ENCODE peak calls at places on chromosomes 11 and 22, in nine cellular contexts. One of them, this sample, is unnamed.

GRCh38 chr11:30282289-30282631 is 40.6 kb upstream of the ARL14EP start:
- DNase-seq in AG20443: no peak
- DNase-seq in HS-27A: no peak
- DNase-seq in hepatic stellate cell: no peak
- DNase-seq in GM12892: no peak
- DNase-seq in DND-41: peak
- DNase-seq in A172: peak
- DNase-seq in stimulated activated CD4-positive, alpha-beta T cell treated with anti-CD3 and anti-CD28 coated beads, Interleukin-12 subunit alpha, Interleukin-12 subunit beta, amount 100 ng/mL, for 24 hours: no peak
- DNase-seq in Kasumi-1: no peak
- DNase-seq in this sample: no peak

GRCh38 chr11:63838150-63838681 is 694 bp upstream of the MARK2 start:
- DNase-seq in A172: no peak
- DNase-seq in GM12892: no peak
- DNase-seq in stimulated activated CD4-positive, alpha-beta T cell treated with anti-CD3 and anti-CD28 coated beads, Interleukin-12 subunit alpha, Interleukin-12 subunit beta, amount 100 ng/mL, for 24 hours: no peak
- DNase-seq in hepatic stellate cell: no peak
- DNase-seq in Kasumi-1: no peak
- DNase-seq in AG20443: no peak
- DNase-seq in HS-27A: no peak
- DNase-seq in DND-41: no peak
- DNase-seq in this sample: no peak

GRCh38 chr11:36034572-36035331 is 90.9 kb downstream of the LDLRAD3 start:
- DNase-seq in HS-27A: peak
- DNase-seq in AG20443: peak
- DNase-seq in hepatic stellate cell: peak
- DNase-seq in stimulated activated CD4-positive, alpha-beta T cell treated with anti-CD3 and anti-CD28 coated beads, Interleukin-12 subunit alpha, Interleukin-12 subunit beta, amount 100 ng/mL, for 24 hours: no peak
- DNase-seq in DND-41: no peak
- DNase-seq in GM12892: no peak
- DNase-seq in Kasumi-1: no peak
- DNase-seq in A172: peak
- DNase-seq in this sample: peak

GRCh38 chr11:69887330-69887729 is 68.1 kb upstream of the FGF3 start:
- DNase-seq in A172: no peak
- DNase-seq in DND-41: no peak
- DNase-seq in HS-27A: no peak
- DNase-seq in AG20443: no peak
- DNase-seq in Kasumi-1: no peak
- DNase-seq in stimulated activated CD4-positive, alpha-beta T cell treated with anti-CD3 and anti-CD28 coated beads, Interleukin-12 subunit alpha, Interleukin-12 subunit beta, amount 100 ng/mL, for 24 hours: no peak
- DNase-seq in GM12892: no peak
- DNase-seq in hepatic stellate cell: no peak
- DNase-seq in this sample: no peak

GRCh38 chr11:75194147-75194546 is 43.2 kb downstream of the SLCO2B1 start:
- DNase-seq in HS-27A: no peak
- DNase-seq in DND-41: no peak
- DNase-seq in Kasumi-1: no peak
- DNase-seq in GM12892: no peak
- DNase-seq in AG20443: no peak
- DNase-seq in hepatic stellate cell: no peak
- DNase-seq in stimulated activated CD4-positive, alpha-beta T cell treated with anti-CD3 and anti-CD28 coated beads, Interleukin-12 subunit alpha, Interleukin-12 subunit beta, amount 100 ng/mL, for 24 hours: no peak
- DNase-seq in A172: no peak
- DNase-seq in this sample: no peak

GRCh38 chr11:350723-351255 is 18.5 kb upstream of the B4GALNT4 start:
- DNase-seq in stimulated activated CD4-positive, alpha-beta T cell treated with anti-CD3 and anti-CD28 coated beads, Interleukin-12 subunit alpha, Interleukin-12 subunit beta, amount 100 ng/mL, for 24 hours: no peak
- DNase-seq in A172: peak
- DNase-seq in GM12892: no peak
- DNase-seq in hepatic stellate cell: no peak
- DNase-seq in DND-41: peak
- DNase-seq in HS-27A: no peak
- DNase-seq in AG20443: peak
- DNase-seq in Kasumi-1: no peak
- DNase-seq in this sample: peak

GRCh38 chr11:8206251-8207079 is 37.6 kb upstream of the RIC3 start:
- DNase-seq in AG20443: no peak
- DNase-seq in stimulated activated CD4-positive, alpha-beta T cell treated with anti-CD3 and anti-CD28 coated beads, Interleukin-12 subunit alpha, Interleukin-12 subunit beta, amount 100 ng/mL, for 24 hours: no peak
- DNase-seq in hepatic stellate cell: no peak
- DNase-seq in Kasumi-1: peak
- DNase-seq in GM12892: no peak
- DNase-seq in HS-27A: no peak
- DNase-seq in DND-41: no peak
- DNase-seq in A172: no peak
- DNase-seq in this sample: no peak

GRCh38 chr11:17954395-17955252 is 58.2 kb downstream of the SERGEF start:
- DNase-seq in Kasumi-1: no peak
- DNase-seq in stimulated activated CD4-positive, alpha-beta T cell treated with anti-CD3 and anti-CD28 coated beads, Interleukin-12 subunit alpha, Interleukin-12 subunit beta, amount 100 ng/mL, for 24 hours: no peak
- DNase-seq in hepatic stellate cell: peak
- DNase-seq in GM12892: no peak
- DNase-seq in HS-27A: no peak
- DNase-seq in AG20443: no peak
- DNase-seq in DND-41: no peak
- DNase-seq in A172: no peak
- DNase-seq in this sample: peak

GRCh38 chr22:32407332-32407731 is 4.7 kb downstream of the RTCB start:
- DNase-seq in GM12892: no peak
- DNase-seq in Kasumi-1: no peak
- DNase-seq in HS-27A: no peak
- DNase-seq in A172: no peak
- DNase-seq in AG20443: no peak
- DNase-seq in hepatic stellate cell: no peak
- DNase-seq in stimulated activated CD4-positive, alpha-beta T cell treated with anti-CD3 and anti-CD28 coated beads, Interleukin-12 subunit alpha, Interleukin-12 subunit beta, amount 100 ng/mL, for 24 hours: no peak
- DNase-seq in DND-41: no peak
- DNase-seq in this sample: no peak

GRCh38 chr22:36853407-36854099 is 7.3 kb upstream of the NCF4 start:
- DNase-seq in Kasumi-1: peak
- DNase-seq in A172: peak
- DNase-seq in hepatic stellate cell: peak
- DNase-seq in stimulated activated CD4-positive, alpha-beta T cell treated with anti-CD3 and anti-CD28 coated beads, Interleukin-12 subunit alpha, Interleukin-12 subunit beta, amount 100 ng/mL, for 24 hours: peak
- DNase-seq in AG20443: peak
- DNase-seq in DND-41: peak
- DNase-seq in GM12892: peak
- DNase-seq in HS-27A: no peak
- DNase-seq in this sample: peak

GRCh38 chr22:50305658-50306566 is 1.5 kb downstream of the PLXNB2 start:
- DNase-seq in DND-41: no peak
- DNase-seq in AG20443: peak
- DNase-seq in GM12892: peak
- DNase-seq in Kasumi-1: no peak
- DNase-seq in stimulated activated CD4-positive, alpha-beta T cell treated with anti-CD3 and anti-CD28 coated beads, Interleukin-12 subunit alpha, Interleukin-12 subunit beta, amount 100 ng/mL, for 24 hours: no peak
- DNase-seq in HS-27A: peak
- DNase-seq in hepatic stellate cell: peak
- DNase-seq in A172: peak
- DNase-seq in this sample: peak

GRCh38 chr11:58506935-58507334 is 970 bp downstream of the OR5B21 start:
- DNase-seq in HS-27A: no peak
- DNase-seq in GM12892: no peak
- DNase-seq in A172: no peak
- DNase-seq in hepatic stellate cell: no peak
- DNase-seq in stimulated activated CD4-positive, alpha-beta T cell treated with anti-CD3 and anti-CD28 coated beads, Interleukin-12 subunit alpha, Interleukin-12 subunit beta, amount 100 ng/mL, for 24 hours: no peak
- DNase-seq in AG20443: no peak
- DNase-seq in Kasumi-1: no peak
- DNase-seq in DND-41: no peak
- DNase-seq in this sample: no peak

GRCh38 chr22:31680764-31681624 is 19.0 kb upstream of the PISD start:
- DNase-seq in HS-27A: no peak
- DNase-seq in Kasumi-1: no peak
- DNase-seq in hepatic stellate cell: peak
- DNase-seq in GM12892: no peak
- DNase-seq in DND-41: no peak
- DNase-seq in A172: peak
- DNase-seq in stimulated activated CD4-positive, alpha-beta T cell treated with anti-CD3 and anti-CD28 coated beads, Interleukin-12 subunit alpha, Interleukin-12 subunit beta, amount 100 ng/mL, for 24 hours: no peak
- DNase-seq in AG20443: peak
- DNase-seq in this sample: peak

GRCh38 chr22:26054846-26055245 is 114.4 kb upstream of the SEZ6L start:
- DNase-seq in AG20443: no peak
- DNase-seq in A172: no peak
- DNase-seq in hepatic stellate cell: no peak
- DNase-seq in stimulated activated CD4-positive, alpha-beta T cell treated with anti-CD3 and anti-CD28 coated beads, Interleukin-12 subunit alpha, Interleukin-12 subunit beta, amount 100 ng/mL, for 24 hours: no peak
- DNase-seq in DND-41: no peak
- DNase-seq in HS-27A: no peak
- DNase-seq in GM12892: no peak
- DNase-seq in Kasumi-1: no peak
- DNase-seq in this sample: no peak

GRCh38 chr22:36644333-36644757 is 59.2 kb downstream of the CACNG2 start:
- DNase-seq in hepatic stellate cell: peak
- DNase-seq in HS-27A: peak
- DNase-seq in Kasumi-1: peak
- DNase-seq in stimulated activated CD4-positive, alpha-beta T cell treated with anti-CD3 and anti-CD28 coated beads, Interleukin-12 subunit alpha, Interleukin-12 subunit beta, amount 100 ng/mL, for 24 hours: no peak
- DNase-seq in DND-41: peak
- DNase-seq in AG20443: peak
- DNase-seq in A172: peak
- DNase-seq in GM12892: no peak
- DNase-seq in this sample: peak

GRCh38 chr22:27515091-27515523 is 286.4 kb downstream of the MN1 start:
- DNase-seq in GM12892: no peak
- DNase-seq in A172: no peak
- DNase-seq in AG20443: no peak
- DNase-seq in DND-41: no peak
- DNase-seq in HS-27A: no peak
- DNase-seq in Kasumi-1: no peak
- DNase-seq in hepatic stellate cell: no peak
- DNase-seq in stimulated activated CD4-positive, alpha-beta T cell treated with anti-CD3 and anti-CD28 coated beads, Interleukin-12 subunit alpha, Interleukin-12 subunit beta, amount 100 ng/mL, for 24 hours: no peak
- DNase-seq in this sample: no peak

GRCh38 chr11:117313828-117314768 is 2.0 kb downstream of the BACE1 start:
- DNase-seq in A172: no peak
- DNase-seq in DND-41: no peak
- DNase-seq in Kasumi-1: no peak
- DNase-seq in hepatic stellate cell: no peak
- DNase-seq in HS-27A: no peak
- DNase-seq in stimulated activated CD4-positive, alpha-beta T cell treated with anti-CD3 and anti-CD28 coated beads, Interleukin-12 subunit alpha, Interleukin-12 subunit beta, amount 100 ng/mL, for 24 hours: no peak
- DNase-seq in GM12892: no peak
- DNase-seq in AG20443: no peak
- DNase-seq in this sample: no peak

GRCh38 chr22:44483878-44484277 is 14.2 kb downstream of the RTL6 start:
- DNase-seq in stimulated activated CD4-positive, alpha-beta T cell treated with anti-CD3 and anti-CD28 coated beads, Interleukin-12 subunit alpha, Interleukin-12 subunit beta, amount 100 ng/mL, for 24 hours: no peak
- DNase-seq in HS-27A: no peak
- DNase-seq in AG20443: no peak
- DNase-seq in hepatic stellate cell: no peak
- DNase-seq in GM12892: no peak
- DNase-seq in A172: no peak
- DNase-seq in Kasumi-1: no peak
- DNase-seq in DND-41: no peak
- DNase-seq in this sample: no peak

GRCh38 chr22:44870021-44870420 is 117.6 kb downstream of the ARHGAP8 start:
- DNase-seq in DND-41: peak
- DNase-seq in AG20443: no peak
- DNase-seq in HS-27A: no peak
- DNase-seq in A172: peak
- DNase-seq in GM12892: no peak
- DNase-seq in hepatic stellate cell: no peak
- DNase-seq in stimulated activated CD4-positive, alpha-beta T cell treated with anti-CD3 and anti-CD28 coated beads, Interleukin-12 subunit alpha, Interleukin-12 subunit beta, amount 100 ng/mL, for 24 hours: no peak
- DNase-seq in Kasumi-1: no peak
- DNase-seq in this sample: no peak

GRCh38 chr11:61685611-61685955 is 5.4 kb downstream of the DAGLA start:
- DNase-seq in stimulated activated CD4-positive, alpha-beta T cell treated with anti-CD3 and anti-CD28 coated beads, Interleukin-12 subunit alpha, Interleukin-12 subunit beta, amount 100 ng/mL, for 24 hours: no peak
- DNase-seq in GM12892: no peak
- DNase-seq in AG20443: no peak
- DNase-seq in A172: no peak
- DNase-seq in hepatic stellate cell: no peak
- DNase-seq in Kasumi-1: peak
- DNase-seq in HS-27A: no peak
- DNase-seq in DND-41: no peak
- DNase-seq in this sample: no peak

GRCh38 chr11:95577716-95578460 is 211.7 kb downstream of the FAM76B start:
- DNase-seq in DND-41: no peak
- DNase-seq in stimulated activated CD4-positive, alpha-beta T cell treated with anti-CD3 and anti-CD28 coated beads, Interleukin-12 subunit alpha, Interleukin-12 subunit beta, amount 100 ng/mL, for 24 hours: no peak
- DNase-seq in hepatic stellate cell: peak
- DNase-seq in AG20443: peak
- DNase-seq in HS-27A: no peak
- DNase-seq in Kasumi-1: no peak
- DNase-seq in GM12892: no peak
- DNase-seq in A172: no peak
- DNase-seq in this sample: peak

GRCh38 chr22:23272834-23273233 is 92.5 kb downstream of the BCR start:
- DNase-seq in AG20443: no peak
- DNase-seq in Kasumi-1: no peak
- DNase-seq in hepatic stellate cell: no peak
- DNase-seq in HS-27A: no peak
- DNase-seq in A172: no peak
- DNase-seq in DND-41: no peak
- DNase-seq in GM12892: no peak
- DNase-seq in stimulated activated CD4-positive, alpha-beta T cell treated with anti-CD3 and anti-CD28 coated beads, Interleukin-12 subunit alpha, Interleukin-12 subunit beta, amount 100 ng/mL, for 24 hours: no peak
- DNase-seq in this sample: no peak

GRCh38 chr11:120096756-120097191 is 41.1 kb downstream of the TRIM29 start:
- DNase-seq in DND-41: no peak
- DNase-seq in A172: no peak
- DNase-seq in AG20443: no peak
- DNase-seq in HS-27A: no peak
- DNase-seq in hepatic stellate cell: no peak
- DNase-seq in Kasumi-1: no peak
- DNase-seq in stimulated activated CD4-positive, alpha-beta T cell treated with anti-CD3 and anti-CD28 coated beads, Interleukin-12 subunit alpha, Interleukin-12 subunit beta, amount 100 ng/mL, for 24 hours: no peak
- DNase-seq in GM12892: no peak
- DNase-seq in this sample: no peak

GRCh38 chr11:76838422-76839068 is 22.2 kb upstream of the ACER3 start:
- DNase-seq in hepatic stellate cell: no peak
- DNase-seq in GM12892: no peak
- DNase-seq in stimulated activated CD4-positive, alpha-beta T cell treated with anti-CD3 and anti-CD28 coated beads, Interleukin-12 subunit alpha, Interleukin-12 subunit beta, amount 100 ng/mL, for 24 hours: no peak
- DNase-seq in AG20443: no peak
- DNase-seq in DND-41: no peak
- DNase-seq in A172: peak
- DNase-seq in HS-27A: no peak
- DNase-seq in Kasumi-1: no peak
- DNase-seq in this sample: no peak

GRCh38 chr11:47083913-47084312 is 92.8 kb downstream of the ARFGAP2 start:
- DNase-seq in A172: peak
- DNase-seq in HS-27A: no peak
- DNase-seq in stimulated activated CD4-positive, alpha-beta T cell treated with anti-CD3 and anti-CD28 coated beads, Interleukin-12 subunit alpha, Interleukin-12 subunit beta, amount 100 ng/mL, for 24 hours: no peak
- DNase-seq in GM12892: no peak
- DNase-seq in hepatic stellate cell: no peak
- DNase-seq in DND-41: no peak
- DNase-seq in Kasumi-1: no peak
- DNase-seq in AG20443: no peak
- DNase-seq in this sample: peak

GRCh38 chr11:73257342-73258103 is 14.6 kb upstream of the P2RY6 start:
- DNase-seq in GM12892: no peak
- DNase-seq in AG20443: peak
- DNase-seq in stimulated activated CD4-positive, alpha-beta T cell treated with anti-CD3 and anti-CD28 coated beads, Interleukin-12 subunit alpha, Interleukin-12 subunit beta, amount 100 ng/mL, for 24 hours: no peak
- DNase-seq in Kasumi-1: no peak
- DNase-seq in hepatic stellate cell: peak
- DNase-seq in DND-41: no peak
- DNase-seq in HS-27A: peak
- DNase-seq in A172: peak
- DNase-seq in this sample: peak

GRCh38 chr22:31922593-31922992 is 21.7 kb upstream of the YWHAH start:
- DNase-seq in AG20443: no peak
- DNase-seq in GM12892: no peak
- DNase-seq in HS-27A: no peak
- DNase-seq in stimulated activated CD4-positive, alpha-beta T cell treated with anti-CD3 and anti-CD28 coated beads, Interleukin-12 subunit alpha, Interleukin-12 subunit beta, amount 100 ng/mL, for 24 hours: no peak
- DNase-seq in A172: no peak
- DNase-seq in Kasumi-1: no peak
- DNase-seq in DND-41: no peak
- DNase-seq in hepatic stellate cell: no peak
- DNase-seq in this sample: no peak

GRCh38 chr11:15223318-15223717 is 108.6 kb downstream of the INSC start:
- DNase-seq in Kasumi-1: no peak
- DNase-seq in A172: no peak
- DNase-seq in hepatic stellate cell: no peak
- DNase-seq in DND-41: no peak
- DNase-seq in GM12892: no peak
- DNase-seq in stimulated activated CD4-positive, alpha-beta T cell treated with anti-CD3 and anti-CD28 coated beads, Interleukin-12 subunit alpha, Interleukin-12 subunit beta, amount 100 ng/mL, for 24 hours: no peak
- DNase-seq in AG20443: no peak
- DNase-seq in HS-27A: no peak
- DNase-seq in this sample: peak